ENCODE peak calls at places on chromosomes 11 and 22, in five cellular contexts. Q is heart left ventricle; N is CD4-positive, CD25-positive, alpha-beta regulatory T cell; A is trophoblast cell; E is lung. U is an unnamed sample.

GRCh38 chr22:31818481-31819392 is 64.9 kb downstream of the DEPDC5 start:
- DNase-seq in Q (no peak), N (no peak), A (no peak), E (no peak), U (no peak)

GRCh38 chr11:5275369-5276110 is 5.8 kb upstream of the HBE1 start:
- DNase-seq in Q (no peak), N (no peak), A (no peak), E (no peak), U (no peak)

GRCh38 chr11:2750601-2751522 is 51.1 kb upstream of the KCNQ1OT1 start:
- DNase-seq in Q (peak), N (no peak), A (no peak), E (no peak), U (no peak)

GRCh38 chr11:62123669-62124185 is at the start of gene INCENP:
- DNase-seq in Q (peak), N (peak), A (peak), E (peak), U (peak)

GRCh38 chr11:129380413-129380812 is 4.8 kb downstream of the BARX2 start:
- DNase-seq in Q (no peak), N (no peak), A (no peak), E (no peak), U (no peak)

GRCh38 chr11:32983506-32983905 is 32.2 kb upstream of the DEPDC7 start:
- DNase-seq in Q (no peak), N (no peak), A (peak), E (no peak), U (no peak)

GRCh38 chr11:112174789-112175595 is at the start of gene BCO2:
- DNase-seq in Q (peak), N (peak), A (peak), E (peak), U (peak)

GRCh38 chr22:26318975-26319374 is 110.1 kb upstream of the ASPHD2 start:
- DNase-seq in Q (no peak), N (no peak), A (peak), E (no peak), U (no peak)

GRCh38 chr11:2143652-2144548 is 4.7 kb upstream of the IGF2 start:
- DNase-seq in Q (no peak), N (no peak), A (no peak), E (no peak), U (no peak)

GRCh38 chr22:32652609-32653008 is 148.9 kb upstream of the TIMP3 start:
- DNase-seq in Q (no peak), N (peak), A (no peak), E (no peak), U (no peak)

GRCh38 chr22:19807161-19807913 is 46.8 kb downstream of the TBX1 start:
- DNase-seq in Q (no peak), N (no peak), A (no peak), E (no peak), U (no peak)

GRCh38 chr11:74268451-74268850 is 43.0 kb downstream of the P4HA3 start:
- DNase-seq in Q (no peak), N (no peak), A (no peak), E (no peak), U (no peak)

GRCh38 chr11:69307871-69308381 is 14.0 kb downstream of the MYEOV start:
- DNase-seq in Q (no peak), N (no peak), A (no peak), E (no peak), U (no peak)

GRCh38 chr11:103441021-103441420 is 331.8 kb downstream of the DYNC2H1 start:
- DNase-seq in Q (no peak), N (no peak), A (no peak), E (no peak), U (no peak)

GRCh38 chr11:74030668-74031309 is 21.9 kb upstream of the UCP3 start:
- DNase-seq in Q (no peak), N (peak), A (no peak), E (no peak), U (no peak)

GRCh38 chr11:78426845-78427244 is 9.2 kb upstream of the GAB2 start:
- DNase-seq in Q (no peak), N (no peak), A (no peak), E (no peak), U (no peak)

GRCh38 chr22:43782448-43782847 is 29.7 kb downstream of the EFCAB6 start:
- DNase-seq in Q (no peak), N (no peak), A (no peak), E (no peak), U (no peak)

GRCh38 chr22:23385301-23386244 is 194.5 kb downstream of the IGLL1 start:
- DNase-seq in Q (peak), N (peak), A (peak), E (peak), U (peak)

GRCh38 chr11:115317428-115318185 is 186.6 kb downstream of the CADM1 start:
- DNase-seq in Q (no peak), N (no peak), A (no peak), E (no peak), U (no peak)

GRCh38 chr11:126440792-126441514 is 85.5 kb downstream of the ST3GAL4 start:
- DNase-seq in Q (peak), N (peak), A (peak), E (peak), U (peak)

GRCh38 chr11:126437731-126438130 is 82.2 kb downstream of the ST3GAL4 start:
- DNase-seq in Q (no peak), N (no peak), A (no peak), E (no peak), U (no peak)

GRCh38 chr11:126440276-126440675 is 84.8 kb downstream of the ST3GAL4 start:
- DNase-seq in Q (no peak), N (no peak), A (no peak), E (no peak), U (no peak)

GRCh38 chr11:126438272-126438671 is 82.8 kb downstream of the ST3GAL4 start:
- DNase-seq in Q (peak), N (no peak), A (no peak), E (no peak), U (no peak)

DNA sequence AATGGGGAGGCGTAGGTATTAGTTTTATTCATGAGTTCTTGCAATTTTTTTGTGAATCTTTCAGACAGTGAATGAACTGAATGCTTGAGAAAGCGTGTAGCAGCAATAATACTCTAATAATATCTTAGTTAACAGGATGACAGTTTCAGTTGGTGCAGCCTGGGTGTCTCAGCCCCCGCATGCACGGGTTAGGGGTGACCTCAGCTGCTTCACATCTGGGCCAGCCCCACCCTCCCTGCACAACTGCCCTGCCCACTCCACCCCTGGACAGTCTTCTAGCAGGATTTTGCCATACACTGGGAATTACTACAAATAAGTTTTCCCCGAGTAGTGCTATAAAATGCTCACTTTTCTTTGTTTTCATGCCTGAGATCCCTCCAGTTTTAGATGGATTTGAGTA is 83.2 kb downstream of the ST3GAL4 start:
- DNase-seq in Q (peak), N (no peak), A (no peak), E (no peak), U (no peak)
- H3K4me3 ChIP-seq in Q (no peak), N (no peak), A (no peak), E (no peak), U (no peak)

GRCh38 chr11:64641596-64642417 is 50.8 kb downstream of the SLC22A12 start:
- DNase-seq in Q (no peak), N (no peak), A (no peak), E (no peak), U (no peak)

GRCh38 chr11:64643258-64643881 is 52.4 kb downstream of the SLC22A12 start:
- DNase-seq in Q (no peak), N (no peak), A (no peak), E (no peak), U (no peak)

GRCh38 chr11:64643927-64644326 is 52.9 kb downstream of the SLC22A12 start:
- DNase-seq in Q (no peak), N (no peak), A (no peak), E (no peak), U (no peak)

GRCh38 chr11:64642418-64642735 is 51.4 kb downstream of the SLC22A12 start:
- DNase-seq in Q (no peak), N (no peak), A (no peak), E (no peak), U (no peak)

DNA sequence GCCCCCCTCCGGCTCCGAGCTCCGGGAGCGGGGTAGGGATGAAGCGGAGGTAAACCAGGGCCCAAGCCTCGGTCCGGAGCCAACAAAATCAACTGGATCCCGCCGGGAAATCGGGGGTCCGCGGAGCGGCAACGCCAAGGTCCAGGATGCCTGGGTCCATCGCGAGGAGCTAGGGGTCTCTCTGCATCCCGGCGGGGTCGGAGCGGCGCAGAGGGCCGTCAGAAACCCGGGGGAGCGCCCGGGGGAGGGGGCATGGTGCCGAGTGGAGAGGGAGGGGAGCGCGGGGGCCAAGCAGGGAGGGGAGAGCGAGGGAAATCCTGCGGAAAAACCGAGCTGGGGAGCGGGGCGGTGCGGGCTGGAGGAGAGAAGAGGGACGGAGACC is 51.8 kb downstream of the SLC22A12 start:
- DNase-seq in Q (no peak), N (no peak), A (no peak), E (no peak), U (no peak)
- H3K4me3 ChIP-seq in Q (peak), N (no peak), A (no peak), E (no peak), U (no peak)

GRCh38 chr11:34044664-34045485 is 6.7 kb upstream of the CAPRIN1 start:
- DNase-seq in Q (no peak), N (peak), A (peak), E (no peak), U (no peak)
- H3K4me3 ChIP-seq in Q (peak), N (no peak), A (no peak), E (no peak), U (no peak)

DNA sequence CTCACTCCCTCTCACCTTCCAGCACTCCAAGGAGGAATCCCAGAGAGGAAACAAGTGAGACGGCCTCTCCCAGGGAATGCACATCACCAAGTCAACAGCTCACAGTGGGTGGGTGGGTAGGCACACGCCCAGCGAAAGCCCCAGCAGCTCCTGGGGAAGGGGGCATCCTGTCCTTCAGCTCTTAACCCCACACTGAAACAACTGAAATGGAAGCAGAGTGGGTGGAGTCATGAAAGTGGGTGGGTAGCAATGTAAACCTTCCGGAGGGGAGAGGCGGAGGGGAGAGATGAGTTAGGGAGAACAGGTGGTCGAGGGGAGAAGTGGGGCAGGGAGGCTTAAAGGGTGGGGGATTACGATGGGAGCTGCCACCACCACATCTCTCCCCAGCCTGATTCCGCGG is 5.4 kb downstream of the MCHR1 start:
- DNase-seq in Q (no peak), N (no peak), A (no peak), E (no peak), U (peak)
- H3K4me3 ChIP-seq in Q (no peak), N (peak), A (no peak), E (no peak), U (peak)

GRCh38 chr11:126059238-126059761 is 3.4 kb downstream of the CDON start:
- DNase-seq in Q (no peak), N (no peak), A (no peak), E (no peak), U (no peak)

GRCh38 chr11:126058090-126058489 is 4.6 kb downstream of the CDON start:
- DNase-seq in Q (no peak), N (no peak), A (no peak), E (no peak), U (no peak)

GRCh38 chr11:126061707-126062678 is 673 bp downstream of the CDON start:
- DNase-seq in Q (peak), N (peak), A (peak), E (peak), U (no peak)

GRCh38 chr11:126062679-126063509 is at the start of gene CDON:
- DNase-seq in Q (peak), N (peak), A (peak), E (peak), U (peak)

DNA sequence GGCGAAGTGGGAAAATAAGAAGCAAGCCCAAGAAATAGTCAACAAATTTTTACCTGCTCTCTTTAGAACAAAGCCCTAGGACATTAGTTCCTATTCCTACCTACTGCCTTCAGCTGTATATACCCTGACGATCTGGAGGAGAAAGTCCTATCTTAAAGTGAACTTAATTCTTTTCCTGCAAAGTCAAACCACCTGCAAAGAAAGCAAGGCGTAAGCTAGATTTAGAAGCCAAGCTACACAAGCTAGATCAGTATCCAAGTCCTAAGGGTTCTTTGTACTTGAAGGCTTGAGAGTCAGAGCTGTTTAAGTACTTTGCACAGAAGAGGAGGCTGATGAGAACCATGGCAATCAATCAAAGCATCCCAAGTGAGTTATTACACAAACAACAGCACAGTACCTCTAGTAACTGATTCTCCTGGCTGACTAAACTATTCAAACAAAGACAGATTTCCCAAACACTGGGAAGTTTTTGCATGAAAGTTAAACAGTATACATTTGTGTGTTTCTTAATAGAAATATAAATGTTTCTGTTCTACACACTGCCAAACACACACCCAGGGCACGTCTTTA is 1.9 kb downstream of the CDON start:
- DNase-seq in Q (no peak), N (no peak), A (no peak), E (no peak), U (no peak)
- H3K4me3 ChIP-seq in Q (no peak), N (no peak), A (no peak), E (no peak), U (no peak)

GRCh38 chr22:46693634-46694422 is 44.2 kb downstream of the CERK start:
- DNase-seq in Q (no peak), N (no peak), A (no peak), E (no peak), U (no peak)
- H3K4me3 ChIP-seq in Q (no peak), N (no peak), A (no peak), E (no peak), U (no peak)

DNA sequence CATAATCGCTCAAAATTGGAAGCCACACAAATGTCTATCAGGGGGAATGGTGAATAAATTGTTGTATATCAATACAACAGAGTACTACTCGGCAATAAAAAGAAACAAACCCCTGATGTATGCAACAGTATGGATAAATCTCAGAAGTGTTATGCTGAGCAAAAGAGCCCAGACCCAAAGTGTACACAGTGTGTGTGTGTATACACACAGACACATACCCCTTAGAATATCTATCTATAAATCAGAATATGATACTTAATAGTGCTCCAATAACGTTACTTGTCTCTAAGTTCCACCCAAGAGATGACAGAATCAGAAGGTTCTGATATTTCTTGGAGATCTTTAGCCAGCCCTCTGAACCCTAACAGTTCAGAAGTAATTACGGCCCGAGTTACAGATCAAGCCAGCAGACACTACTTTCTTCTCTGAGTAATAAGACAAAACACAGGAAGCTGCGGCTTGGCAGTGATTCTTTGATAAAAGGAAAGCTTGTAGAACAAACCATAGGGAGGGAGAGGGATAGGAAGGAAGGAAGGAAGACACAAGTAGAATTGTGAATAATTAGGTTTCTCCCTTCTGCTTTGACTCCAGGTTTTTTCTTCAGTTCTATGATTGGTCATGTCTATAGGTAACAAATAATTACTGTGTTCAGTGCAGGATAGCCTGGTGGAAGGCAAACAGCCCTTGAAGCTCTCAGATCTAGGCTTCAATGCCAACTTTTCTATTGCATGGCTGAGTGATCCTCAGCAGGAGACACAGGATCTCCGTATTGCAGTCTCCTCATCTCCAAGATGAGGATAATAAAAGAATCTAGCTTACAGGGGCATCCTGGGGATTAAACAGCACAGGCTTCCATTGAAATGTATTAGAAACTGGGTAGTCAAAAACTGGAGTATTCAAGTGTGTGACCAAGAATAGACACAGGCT is 75.6 kb upstream of the TEAD1 start:
- DNase-seq in Q (no peak), N (peak), A (no peak), E (no peak), U (no peak)
- H3K4me3 ChIP-seq in Q (no peak), N (no peak), A (no peak), E (no peak), U (no peak)

DNA sequence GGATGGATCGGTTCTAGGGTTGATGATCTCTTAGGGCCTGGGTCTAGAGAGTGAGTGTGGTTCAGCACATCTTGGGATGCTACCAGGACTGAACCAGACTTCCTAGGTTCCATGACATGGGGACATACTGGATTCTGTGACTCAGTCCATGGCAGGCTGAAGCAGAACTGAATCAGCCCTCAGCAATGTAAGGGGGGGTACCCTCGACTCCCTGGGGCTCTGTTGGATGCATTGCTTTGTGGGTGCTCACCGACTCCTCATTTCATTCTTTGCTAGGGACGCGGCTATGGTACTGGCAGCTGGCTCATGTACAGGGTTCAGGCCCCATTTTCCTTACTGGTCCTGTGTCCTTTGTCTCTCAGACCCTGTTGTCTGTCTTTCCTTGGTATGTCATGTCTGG is 733 bp upstream of the GRAMD1B start:
- DNase-seq in Q (no peak), N (no peak), A (peak), E (no peak), U (no peak)
- H3K4me3 ChIP-seq in Q (no peak), N (peak), A (no peak), E (no peak), U (peak)